ENCODE peak calls at places on chromosome 2, in eight cellular contexts. J is brain microvascular endothelial cell, X is BJ, M is A549, H is AG10803, G is lung, V is RWPE1, S is epithelial cell of esophagus. P is an unnamed sample.

GRCh38 chr2:72924353-72925240 is 7.3 kb downstream of the EMX1 start:
- DNase-seq in J (no peak), X (no peak), M (no peak), H (no peak), G (no peak), V (no peak), S (no peak), P (peak)

GRCh38 chr2:42132066-42132965 is 36.8 kb upstream of the EML4 start:
- DNase-seq in J (peak), X (peak), M (peak), H (peak), G (no peak), V (no peak), S (no peak), P (no peak)

GRCh38 chr2:117118994-117119393 is 695.5 kb upstream of the DDX18 start:
- DNase-seq in J (no peak), X (no peak), M (no peak), H (no peak), G (no peak), V (no peak), S (no peak), P (no peak)

GRCh38 chr2:23385748-23386421 is 906 bp downstream of the KLHL29 start:
- DNase-seq in J (no peak), X (no peak), M (peak), H (peak), G (no peak), V (peak), S (no peak), P (no peak)

GRCh38 chr2:118348380-118349024 is 260.2 kb downstream of the INSIG2 start:
- DNase-seq in J (no peak), X (no peak), M (no peak), H (no peak), G (no peak), V (no peak), S (no peak), P (no peak)

GRCh38 chr2:36462311-36462710 is 106.7 kb downstream of the CRIM1 start:
- DNase-seq in J (no peak), X (no peak), M (no peak), H (no peak), G (no peak), V (no peak), S (peak), P (no peak)

GRCh38 chr2:68741238-68741637 is 6.6 kb downstream of the ARHGAP25 start:
- DNase-seq in J (no peak), X (no peak), M (no peak), H (no peak), G (no peak), V (peak), S (peak), P (no peak)

GRCh38 chr2:240895656-240896388 is at the start of gene MAB21L4:
- DNase-seq in J (no peak), X (no peak), M (no peak), H (no peak), G (peak), V (peak), S (peak), P (no peak)

GRCh38 chr2:195029804-195030654 is 627.0 kb upstream of the SLC39A10 start:
- DNase-seq in J (no peak), X (no peak), M (peak), H (no peak), G (no peak), V (no peak), S (peak), P (no peak)

GRCh38 chr2:53782681-53783080 is 4.1 kb downstream of the ASB3 start:
- DNase-seq in J (no peak), X (no peak), M (no peak), H (no peak), G (peak), V (no peak), S (no peak), P (no peak)

GRCh38 chr2:71551631-71551915 is 98.2 kb downstream of the DYSF start:
- DNase-seq in J (no peak), X (no peak), M (no peak), H (no peak), G (no peak), V (no peak), S (no peak), P (peak)

GRCh38 chr2:196987654-196988364 is 61.3 kb upstream of the PGAP1 start:
- DNase-seq in J (peak), X (peak), M (peak), H (peak), G (no peak), V (peak), S (peak), P (no peak)

GRCh38 chr2:45739796-45740485 is 88.5 kb downstream of the PRKCE start:
- DNase-seq in J (no peak), X (no peak), M (no peak), H (no peak), G (no peak), V (no peak), S (no peak), P (no peak)

GRCh38 chr2:64291181-64291580 is 147.0 kb upstream of the PELI1 start:
- DNase-seq in J (peak), X (no peak), M (peak), H (peak), G (no peak), V (peak), S (peak), P (no peak)

GRCh38 chr2:121644715-121645114 is 4.5 kb downstream of the CLASP1 start:
- DNase-seq in J (no peak), X (no peak), M (no peak), H (no peak), G (no peak), V (no peak), S (no peak), P (no peak)

GRCh38 chr2:102317715-102318114 is 6.4 kb downstream of the IL1RL1 start:
- DNase-seq in J (no peak), X (no peak), M (no peak), H (no peak), G (no peak), V (peak), S (peak), P (no peak)

GRCh38 chr2:170307988-170308387 is 130.0 kb downstream of the MYO3B start:
- DNase-seq in J (no peak), X (no peak), M (no peak), H (no peak), G (no peak), V (no peak), S (peak), P (no peak)

GRCh38 chr2:35946431-35946991 is 409.1 kb upstream of the CRIM1 start:
- DNase-seq in J (no peak), X (no peak), M (no peak), H (no peak), G (no peak), V (no peak), S (no peak), P (no peak)

GRCh38 chr2:23387221-23387550 is 2.2 kb downstream of the KLHL29 start:
- DNase-seq in J (no peak), X (no peak), M (no peak), H (no peak), G (no peak), V (no peak), S (no peak), P (no peak)

GRCh38 chr2:85735691-85736090 is 18.1 kb upstream of the ATOH8 start:
- DNase-seq in J (no peak), X (no peak), M (no peak), H (no peak), G (no peak), V (no peak), S (no peak), P (no peak)

GRCh38 chr2:202009019-202009481 is 24.6 kb upstream of the FZD7 start:
- DNase-seq in J (no peak), X (no peak), M (no peak), H (peak), G (no peak), V (no peak), S (no peak), P (no peak)

GRCh38 chr2:233341296-233341695 is 13.0 kb upstream of the DGKD start:
- DNase-seq in J (no peak), X (no peak), M (no peak), H (no peak), G (no peak), V (no peak), S (no peak), P (no peak)

GRCh38 chr2:239379641-239380170 is 21.1 kb downstream of the HDAC4 start:
- DNase-seq in J (no peak), X (no peak), M (no peak), H (no peak), G (no peak), V (no peak), S (no peak), P (peak)

DNA sequence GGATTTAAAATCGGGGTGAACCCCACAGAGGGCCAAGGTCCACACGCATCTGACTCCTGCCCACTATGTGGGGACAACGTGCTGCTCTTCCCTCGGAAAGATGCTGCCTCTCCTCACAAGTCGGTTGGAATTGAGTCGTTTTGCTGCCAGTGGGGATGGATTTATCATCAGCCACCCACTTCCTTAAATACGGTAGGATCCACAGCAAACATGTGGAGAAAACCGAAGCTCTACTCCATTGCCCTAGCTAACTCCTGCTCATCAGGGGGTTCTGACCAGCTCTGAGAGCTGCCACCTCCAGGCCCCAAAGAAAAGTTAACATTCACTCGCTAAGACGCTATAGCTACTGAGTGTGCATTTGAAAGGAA is 80.9 kb downstream of the CHRNA1 start:
- DNase-seq in J (peak), X (no peak), M (peak), H (peak), G (no peak), V (peak), S (peak), P (no peak)
- TF ChIP-seq CTCF in J (peak), X (peak), M (peak), H (peak), G (no peak), V (peak), S (peak), P (peak)

GRCh38 chr2:215794829-215795546 is 218.4 kb downstream of the MREG start:
- DNase-seq in J (no peak), X (no peak), M (no peak), H (no peak), G (no peak), V (no peak), S (no peak), P (no peak)
- TF ChIP-seq CTCF in J (peak), X (no peak), M (no peak), H (no peak), G (no peak), V (no peak), S (no peak), P (peak)

GRCh38 chr2:231110551-231110950 is 14.3 kb downstream of the HTR2B start:
- DNase-seq in J (peak), X (no peak), M (no peak), H (peak), G (no peak), V (no peak), S (no peak), P (no peak)
- TF ChIP-seq CTCF in J (peak), X (peak), M (no peak), H (peak), G (no peak), V (no peak), S (no peak), P (peak)

GRCh38 chr2:191539068-191539467 is 138.9 kb upstream of the NABP1 start:
- DNase-seq in J (peak), X (no peak), M (peak), H (peak), G (no peak), V (peak), S (peak), P (no peak)
- TF ChIP-seq CTCF in J (peak), X (peak), M (peak), H (peak), G (no peak), V (peak), S (peak), P (peak)

GRCh38 chr2:237483018-237483731 is 3.9 kb upstream of the MLPH start:
- DNase-seq in J (peak), X (no peak), M (peak), H (peak), G (peak), V (no peak), S (peak), P (no peak)
- TF ChIP-seq CTCF in J (peak), X (no peak), M (no peak), H (peak), G (no peak), V (no peak), S (peak), P (peak)

DNA sequence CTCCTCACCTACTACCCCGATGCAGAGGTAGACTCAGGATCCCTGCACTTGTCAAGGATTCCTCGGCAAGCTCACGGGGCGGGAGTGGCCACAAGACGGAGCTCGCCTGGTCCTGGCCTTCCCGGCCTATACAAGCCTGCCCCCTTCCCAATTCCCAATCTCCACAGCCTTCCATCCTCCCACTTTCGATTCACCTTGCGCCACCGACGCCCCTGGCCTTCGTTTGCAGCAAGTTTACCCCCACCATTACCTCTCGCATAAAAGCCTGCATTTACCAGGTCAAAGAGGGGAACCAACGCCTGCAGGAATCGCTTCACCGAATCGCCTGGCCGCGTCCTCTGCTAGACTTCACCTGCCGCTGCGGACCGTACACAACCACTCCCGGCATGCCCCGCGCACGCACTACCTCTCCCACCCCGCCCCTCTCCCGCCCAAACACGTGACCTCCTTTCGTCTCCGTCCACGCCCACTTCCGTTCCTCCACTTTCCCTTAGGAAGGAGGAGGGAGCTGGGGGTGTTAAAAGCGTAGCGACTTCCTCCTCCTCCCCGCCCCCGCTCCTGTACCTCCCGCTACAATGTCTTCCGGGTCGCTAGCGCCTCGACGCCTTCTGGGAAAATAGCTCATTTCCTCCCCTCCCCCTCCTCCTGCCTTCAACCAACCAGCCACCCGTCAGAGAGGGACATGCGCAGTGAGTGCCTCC is at the start of gene ORC4:
- DNase-seq in J (peak), X (peak), M (peak), H (peak), G (peak), V (peak), S (peak), P (peak)
- TF ChIP-seq CTCF in J (peak), X (peak), M (peak), H (peak), G (no peak), V (peak), S (peak), P (peak)

GRCh38 chr2:95022309-95023221 is 2.9 kb upstream of the MAL start:
- DNase-seq in J (peak), X (no peak), M (peak), H (peak), G (peak), V (peak), S (peak), P (peak)

GRCh38 chr2:95021847-95022246 is 3.7 kb upstream of the MAL start:
- DNase-seq in J (no peak), X (no peak), M (no peak), H (no peak), G (no peak), V (no peak), S (no peak), P (no peak)

GRCh38 chr2:95024306-95024880 is 1.1 kb upstream of the MAL start:
- DNase-seq in J (no peak), X (no peak), M (no peak), H (no peak), G (no peak), V (no peak), S (no peak), P (no peak)

GRCh38 chr2:95024960-95025405 is 525 bp upstream of the MAL start:
- DNase-seq in J (no peak), X (no peak), M (no peak), H (no peak), G (no peak), V (no peak), S (no peak), P (no peak)

DNA sequence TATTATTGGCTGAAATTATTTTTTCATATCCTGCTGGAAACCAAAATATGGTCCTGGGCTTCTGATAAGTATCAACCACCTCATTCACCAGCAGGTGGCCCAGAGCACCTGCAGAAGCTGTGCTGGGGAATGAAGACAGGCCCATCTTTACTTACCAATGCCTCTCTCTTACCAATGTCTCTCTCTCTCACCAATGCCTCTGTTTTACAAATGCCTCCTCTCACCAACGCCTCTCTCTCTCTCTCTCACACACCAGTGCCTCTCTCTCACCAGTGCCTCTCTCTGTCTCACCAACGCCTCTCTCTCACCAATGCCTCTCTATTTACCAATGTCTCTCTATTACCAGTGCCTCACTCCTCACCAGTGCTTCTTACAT is 2.3 kb upstream of the MAL start:
- DNase-seq in J (no peak), X (no peak), M (peak), H (no peak), G (no peak), V (peak), S (peak), P (no peak)
- TF ChIP-seq CTCF in J (no peak), X (no peak), M (peak), H (no peak), G (no peak), V (no peak), S (peak), P (no peak)